ENCODE peak calls at places on chromosome 2, in nine cellular contexts. One of them, this sample, is unnamed.

GRCh38 chr2:133362061-133362476 is 206.2 kb downstream of the NCKAP5 start:
- DNase-seq in RPMI8226: no peak
- DNase-seq in stomach: no peak
- DNase-seq in IMR-90: peak
- DNase-seq in non-pigmented ciliary epithelial cell: peak
- DNase-seq in GF-D8: no peak
- DNase-seq in nucleus accumbens: no peak
- DNase-seq in stimulated activated CD4-positive, alpha-beta T cell treated with anti-CD3 and anti-CD28 coated beads, Interleukin-1b, Interleukin-23, amount 100 ng/mL, for 48 hours: no peak
- DNase-seq in stimulated activated CD8-positive, alpha-beta memory T cell treated with anti-CD3 and anti-CD28 coated beads, Interleukin-15, amount 100 ng/mL, for 24 hours: no peak
- DNase-seq in this sample: no peak

GRCh38 chr2:152409691-152410597 is 75.0 kb downstream of the FMNL2 start:
- DNase-seq in IMR-90: peak
- DNase-seq in GF-D8: no peak
- DNase-seq in stimulated activated CD4-positive, alpha-beta T cell treated with anti-CD3 and anti-CD28 coated beads, Interleukin-1b, Interleukin-23, amount 100 ng/mL, for 48 hours: no peak
- DNase-seq in nucleus accumbens: no peak
- DNase-seq in stimulated activated CD8-positive, alpha-beta memory T cell treated with anti-CD3 and anti-CD28 coated beads, Interleukin-15, amount 100 ng/mL, for 24 hours: no peak
- DNase-seq in stomach: no peak
- DNase-seq in RPMI8226: no peak
- DNase-seq in non-pigmented ciliary epithelial cell: no peak
- DNase-seq in this sample: no peak

GRCh38 chr2:46651363-46652099 is 172.2 kb downstream of the TMEM247 start:
- DNase-seq in stomach: no peak
- DNase-seq in nucleus accumbens: no peak
- DNase-seq in stimulated activated CD4-positive, alpha-beta T cell treated with anti-CD3 and anti-CD28 coated beads, Interleukin-1b, Interleukin-23, amount 100 ng/mL, for 48 hours: no peak
- DNase-seq in stimulated activated CD8-positive, alpha-beta memory T cell treated with anti-CD3 and anti-CD28 coated beads, Interleukin-15, amount 100 ng/mL, for 24 hours: no peak
- DNase-seq in non-pigmented ciliary epithelial cell: no peak
- DNase-seq in IMR-90: peak
- DNase-seq in RPMI8226: no peak
- DNase-seq in GF-D8: no peak
- DNase-seq in this sample: no peak

GRCh38 chr2:128448331-128449225 is 129.9 kb upstream of the HS6ST1 start:
- DNase-seq in stimulated activated CD8-positive, alpha-beta memory T cell treated with anti-CD3 and anti-CD28 coated beads, Interleukin-15, amount 100 ng/mL, for 24 hours: no peak
- DNase-seq in GF-D8: no peak
- DNase-seq in stomach: peak
- DNase-seq in nucleus accumbens: no peak
- DNase-seq in RPMI8226: peak
- DNase-seq in non-pigmented ciliary epithelial cell: no peak
- DNase-seq in stimulated activated CD4-positive, alpha-beta T cell treated with anti-CD3 and anti-CD28 coated beads, Interleukin-1b, Interleukin-23, amount 100 ng/mL, for 48 hours: no peak
- DNase-seq in IMR-90: no peak
- DNase-seq in this sample: no peak

GRCh38 chr2:229174794-229175529 is 96.1 kb downstream of the PID1 start:
- DNase-seq in stimulated activated CD8-positive, alpha-beta memory T cell treated with anti-CD3 and anti-CD28 coated beads, Interleukin-15, amount 100 ng/mL, for 24 hours: no peak
- DNase-seq in non-pigmented ciliary epithelial cell: no peak
- DNase-seq in stomach: no peak
- DNase-seq in nucleus accumbens: no peak
- DNase-seq in stimulated activated CD4-positive, alpha-beta T cell treated with anti-CD3 and anti-CD28 coated beads, Interleukin-1b, Interleukin-23, amount 100 ng/mL, for 48 hours: no peak
- DNase-seq in GF-D8: no peak
- DNase-seq in RPMI8226: no peak
- DNase-seq in IMR-90: peak
- DNase-seq in this sample: no peak

GRCh38 chr2:8456149-8457091 is 225.4 kb upstream of the ID2 start:
- DNase-seq in nucleus accumbens: no peak
- DNase-seq in RPMI8226: peak
- DNase-seq in GF-D8: no peak
- DNase-seq in stomach: peak
- DNase-seq in stimulated activated CD8-positive, alpha-beta memory T cell treated with anti-CD3 and anti-CD28 coated beads, Interleukin-15, amount 100 ng/mL, for 24 hours: no peak
- DNase-seq in IMR-90: no peak
- DNase-seq in non-pigmented ciliary epithelial cell: no peak
- DNase-seq in stimulated activated CD4-positive, alpha-beta T cell treated with anti-CD3 and anti-CD28 coated beads, Interleukin-1b, Interleukin-23, amount 100 ng/mL, for 48 hours: peak
- DNase-seq in this sample: no peak

GRCh38 chr2:158060862-158061435 is 40.7 kb upstream of the UPP2 start:
- DNase-seq in IMR-90: peak
- DNase-seq in stimulated activated CD4-positive, alpha-beta T cell treated with anti-CD3 and anti-CD28 coated beads, Interleukin-1b, Interleukin-23, amount 100 ng/mL, for 48 hours: no peak
- DNase-seq in GF-D8: no peak
- DNase-seq in stimulated activated CD8-positive, alpha-beta memory T cell treated with anti-CD3 and anti-CD28 coated beads, Interleukin-15, amount 100 ng/mL, for 24 hours: no peak
- DNase-seq in non-pigmented ciliary epithelial cell: peak
- DNase-seq in RPMI8226: no peak
- DNase-seq in stomach: no peak
- DNase-seq in nucleus accumbens: no peak
- DNase-seq in this sample: no peak

GRCh38 chr2:54455584-54456525 is at the start of gene SPTBN1:
- DNase-seq in stimulated activated CD8-positive, alpha-beta memory T cell treated with anti-CD3 and anti-CD28 coated beads, Interleukin-15, amount 100 ng/mL, for 24 hours: no peak
- DNase-seq in stimulated activated CD4-positive, alpha-beta T cell treated with anti-CD3 and anti-CD28 coated beads, Interleukin-1b, Interleukin-23, amount 100 ng/mL, for 48 hours: no peak
- DNase-seq in non-pigmented ciliary epithelial cell: peak
- DNase-seq in IMR-90: peak
- DNase-seq in nucleus accumbens: peak
- DNase-seq in GF-D8: no peak
- DNase-seq in RPMI8226: no peak
- DNase-seq in stomach: peak
- DNase-seq in this sample: no peak

GRCh38 chr2:26925100-26925791 is 45.2 kb upstream of the MAPRE3 start:
- DNase-seq in stimulated activated CD4-positive, alpha-beta T cell treated with anti-CD3 and anti-CD28 coated beads, Interleukin-1b, Interleukin-23, amount 100 ng/mL, for 48 hours: no peak
- DNase-seq in nucleus accumbens: no peak
- DNase-seq in stimulated activated CD8-positive, alpha-beta memory T cell treated with anti-CD3 and anti-CD28 coated beads, Interleukin-15, amount 100 ng/mL, for 24 hours: no peak
- DNase-seq in stomach: no peak
- DNase-seq in IMR-90: no peak
- DNase-seq in RPMI8226: no peak
- DNase-seq in GF-D8: no peak
- DNase-seq in non-pigmented ciliary epithelial cell: no peak
- DNase-seq in this sample: no peak

GRCh38 chr2:238523158-238524110 is 96.7 kb downstream of the ASB1 start:
- DNase-seq in nucleus accumbens: no peak
- DNase-seq in stimulated activated CD8-positive, alpha-beta memory T cell treated with anti-CD3 and anti-CD28 coated beads, Interleukin-15, amount 100 ng/mL, for 24 hours: no peak
- DNase-seq in stimulated activated CD4-positive, alpha-beta T cell treated with anti-CD3 and anti-CD28 coated beads, Interleukin-1b, Interleukin-23, amount 100 ng/mL, for 48 hours: no peak
- DNase-seq in stomach: no peak
- DNase-seq in RPMI8226: no peak
- DNase-seq in IMR-90: peak
- DNase-seq in non-pigmented ciliary epithelial cell: no peak
- DNase-seq in GF-D8: no peak
- DNase-seq in this sample: peak

GRCh38 chr2:96116424-96116878 is at the start of gene ADRA2B:
- DNase-seq in RPMI8226: peak
- DNase-seq in GF-D8: no peak
- DNase-seq in non-pigmented ciliary epithelial cell: no peak
- DNase-seq in stomach: peak
- DNase-seq in stimulated activated CD4-positive, alpha-beta T cell treated with anti-CD3 and anti-CD28 coated beads, Interleukin-1b, Interleukin-23, amount 100 ng/mL, for 48 hours: peak
- DNase-seq in stimulated activated CD8-positive, alpha-beta memory T cell treated with anti-CD3 and anti-CD28 coated beads, Interleukin-15, amount 100 ng/mL, for 24 hours: peak
- DNase-seq in IMR-90: no peak
- DNase-seq in nucleus accumbens: no peak
- DNase-seq in this sample: no peak

GRCh38 chr2:98869272-98869641 is 66.8 kb downstream of the CRACDL start:
- DNase-seq in nucleus accumbens: no peak
- DNase-seq in stimulated activated CD8-positive, alpha-beta memory T cell treated with anti-CD3 and anti-CD28 coated beads, Interleukin-15, amount 100 ng/mL, for 24 hours: no peak
- DNase-seq in stimulated activated CD4-positive, alpha-beta T cell treated with anti-CD3 and anti-CD28 coated beads, Interleukin-1b, Interleukin-23, amount 100 ng/mL, for 48 hours: no peak
- DNase-seq in GF-D8: no peak
- DNase-seq in IMR-90: no peak
- DNase-seq in stomach: peak
- DNase-seq in non-pigmented ciliary epithelial cell: no peak
- DNase-seq in RPMI8226: peak
- DNase-seq in this sample: no peak

GRCh38 chr2:176130153-176130916 is 830 bp downstream of the HOXD8 start:
- DNase-seq in stimulated activated CD8-positive, alpha-beta memory T cell treated with anti-CD3 and anti-CD28 coated beads, Interleukin-15, amount 100 ng/mL, for 24 hours: no peak
- DNase-seq in nucleus accumbens: no peak
- DNase-seq in non-pigmented ciliary epithelial cell: no peak
- DNase-seq in stimulated activated CD4-positive, alpha-beta T cell treated with anti-CD3 and anti-CD28 coated beads, Interleukin-1b, Interleukin-23, amount 100 ng/mL, for 48 hours: peak
- DNase-seq in RPMI8226: no peak
- DNase-seq in IMR-90: no peak
- DNase-seq in stomach: no peak
- DNase-seq in GF-D8: no peak
- DNase-seq in this sample: no peak

GRCh38 chr2:179675435-179675834 is 186.0 kb downstream of the ZNF385B start:
- DNase-seq in stomach: no peak
- DNase-seq in non-pigmented ciliary epithelial cell: no peak
- DNase-seq in IMR-90: no peak
- DNase-seq in nucleus accumbens: no peak
- DNase-seq in RPMI8226: no peak
- DNase-seq in GF-D8: no peak
- DNase-seq in stimulated activated CD4-positive, alpha-beta T cell treated with anti-CD3 and anti-CD28 coated beads, Interleukin-1b, Interleukin-23, amount 100 ng/mL, for 48 hours: no peak
- DNase-seq in stimulated activated CD8-positive, alpha-beta memory T cell treated with anti-CD3 and anti-CD28 coated beads, Interleukin-15, amount 100 ng/mL, for 24 hours: no peak
- DNase-seq in this sample: no peak

GRCh38 chr2:43080626-43081025 is 145.8 kb downstream of the ZFP36L2 start:
- DNase-seq in RPMI8226: no peak
- DNase-seq in IMR-90: no peak
- DNase-seq in stimulated activated CD4-positive, alpha-beta T cell treated with anti-CD3 and anti-CD28 coated beads, Interleukin-1b, Interleukin-23, amount 100 ng/mL, for 48 hours: no peak
- DNase-seq in non-pigmented ciliary epithelial cell: no peak
- DNase-seq in nucleus accumbens: no peak
- DNase-seq in stimulated activated CD8-positive, alpha-beta memory T cell treated with anti-CD3 and anti-CD28 coated beads, Interleukin-15, amount 100 ng/mL, for 24 hours: no peak
- DNase-seq in GF-D8: no peak
- DNase-seq in stomach: no peak
- DNase-seq in this sample: no peak

GRCh38 chr2:201218780-201219179 is 35.8 kb downstream of the CASP10 start:
- DNase-seq in RPMI8226: no peak
- DNase-seq in GF-D8: no peak
- DNase-seq in IMR-90: peak
- DNase-seq in non-pigmented ciliary epithelial cell: no peak
- DNase-seq in stimulated activated CD8-positive, alpha-beta memory T cell treated with anti-CD3 and anti-CD28 coated beads, Interleukin-15, amount 100 ng/mL, for 24 hours: no peak
- DNase-seq in stomach: no peak
- DNase-seq in stimulated activated CD4-positive, alpha-beta T cell treated with anti-CD3 and anti-CD28 coated beads, Interleukin-1b, Interleukin-23, amount 100 ng/mL, for 48 hours: no peak
- DNase-seq in nucleus accumbens: no peak
- DNase-seq in this sample: no peak

GRCh38 chr2:142280846-142281245 is 150.0 kb upstream of the LRP1B start:
- DNase-seq in stimulated activated CD4-positive, alpha-beta T cell treated with anti-CD3 and anti-CD28 coated beads, Interleukin-1b, Interleukin-23, amount 100 ng/mL, for 48 hours: no peak
- DNase-seq in stimulated activated CD8-positive, alpha-beta memory T cell treated with anti-CD3 and anti-CD28 coated beads, Interleukin-15, amount 100 ng/mL, for 24 hours: no peak
- DNase-seq in GF-D8: no peak
- DNase-seq in stomach: no peak
- DNase-seq in RPMI8226: no peak
- DNase-seq in nucleus accumbens: no peak
- DNase-seq in IMR-90: no peak
- DNase-seq in non-pigmented ciliary epithelial cell: no peak
- DNase-seq in this sample: no peak

GRCh38 chr2:10432315-10433181 is 15.6 kb downstream of the ODC1 start:
- DNase-seq in GF-D8: no peak
- DNase-seq in RPMI8226: no peak
- DNase-seq in IMR-90: no peak
- DNase-seq in non-pigmented ciliary epithelial cell: no peak
- DNase-seq in nucleus accumbens: no peak
- DNase-seq in stimulated activated CD4-positive, alpha-beta T cell treated with anti-CD3 and anti-CD28 coated beads, Interleukin-1b, Interleukin-23, amount 100 ng/mL, for 48 hours: no peak
- DNase-seq in stomach: peak
- DNase-seq in stimulated activated CD8-positive, alpha-beta memory T cell treated with anti-CD3 and anti-CD28 coated beads, Interleukin-15, amount 100 ng/mL, for 24 hours: no peak
- DNase-seq in this sample: peak

GRCh38 chr2:200050921-200051620 is 95.7 kb downstream of the MAIP1 start:
- DNase-seq in nucleus accumbens: no peak
- DNase-seq in non-pigmented ciliary epithelial cell: no peak
- DNase-seq in GF-D8: no peak
- DNase-seq in IMR-90: no peak
- DNase-seq in RPMI8226: no peak
- DNase-seq in stomach: no peak
- DNase-seq in stimulated activated CD8-positive, alpha-beta memory T cell treated with anti-CD3 and anti-CD28 coated beads, Interleukin-15, amount 100 ng/mL, for 24 hours: no peak
- DNase-seq in stimulated activated CD4-positive, alpha-beta T cell treated with anti-CD3 and anti-CD28 coated beads, Interleukin-1b, Interleukin-23, amount 100 ng/mL, for 48 hours: no peak
- DNase-seq in this sample: no peak

GRCh38 chr2:226772389-226773179 is 27.0 kb downstream of the IRS1 start:
- DNase-seq in IMR-90: peak
- DNase-seq in stomach: no peak
- DNase-seq in GF-D8: peak
- DNase-seq in RPMI8226: peak
- DNase-seq in stimulated activated CD4-positive, alpha-beta T cell treated with anti-CD3 and anti-CD28 coated beads, Interleukin-1b, Interleukin-23, amount 100 ng/mL, for 48 hours: no peak
- DNase-seq in nucleus accumbens: no peak
- DNase-seq in stimulated activated CD8-positive, alpha-beta memory T cell treated with anti-CD3 and anti-CD28 coated beads, Interleukin-15, amount 100 ng/mL, for 24 hours: no peak
- DNase-seq in non-pigmented ciliary epithelial cell: no peak
- DNase-seq in this sample: peak

GRCh38 chr2:28148566-28148965 is 244.1 kb upstream of the FOSL2 start:
- DNase-seq in IMR-90: no peak
- DNase-seq in stimulated activated CD8-positive, alpha-beta memory T cell treated with anti-CD3 and anti-CD28 coated beads, Interleukin-15, amount 100 ng/mL, for 24 hours: no peak
- DNase-seq in non-pigmented ciliary epithelial cell: no peak
- DNase-seq in stomach: no peak
- DNase-seq in nucleus accumbens: no peak
- DNase-seq in GF-D8: no peak
- DNase-seq in RPMI8226: no peak
- DNase-seq in stimulated activated CD4-positive, alpha-beta T cell treated with anti-CD3 and anti-CD28 coated beads, Interleukin-1b, Interleukin-23, amount 100 ng/mL, for 48 hours: no peak
- DNase-seq in this sample: no peak

GRCh38 chr2:45731146-45731545 is 79.7 kb downstream of the PRKCE start:
- DNase-seq in nucleus accumbens: no peak
- DNase-seq in stimulated activated CD8-positive, alpha-beta memory T cell treated with anti-CD3 and anti-CD28 coated beads, Interleukin-15, amount 100 ng/mL, for 24 hours: no peak
- DNase-seq in non-pigmented ciliary epithelial cell: no peak
- DNase-seq in RPMI8226: peak
- DNase-seq in IMR-90: peak
- DNase-seq in stomach: no peak
- DNase-seq in GF-D8: no peak
- DNase-seq in stimulated activated CD4-positive, alpha-beta T cell treated with anti-CD3 and anti-CD28 coated beads, Interleukin-1b, Interleukin-23, amount 100 ng/mL, for 48 hours: no peak
- DNase-seq in this sample: peak

GRCh38 chr2:54444503-54444902 is 11.6 kb upstream of the SPTBN1 start:
- DNase-seq in stimulated activated CD8-positive, alpha-beta memory T cell treated with anti-CD3 and anti-CD28 coated beads, Interleukin-15, amount 100 ng/mL, for 24 hours: no peak
- DNase-seq in non-pigmented ciliary epithelial cell: no peak
- DNase-seq in stomach: no peak
- DNase-seq in nucleus accumbens: no peak
- DNase-seq in stimulated activated CD4-positive, alpha-beta T cell treated with anti-CD3 and anti-CD28 coated beads, Interleukin-1b, Interleukin-23, amount 100 ng/mL, for 48 hours: no peak
- DNase-seq in GF-D8: no peak
- DNase-seq in IMR-90: no peak
- DNase-seq in RPMI8226: no peak
- DNase-seq in this sample: no peak

GRCh38 chr2:104371084-104371483 is 482.8 kb upstream of the POU3F3 start:
- DNase-seq in non-pigmented ciliary epithelial cell: no peak
- DNase-seq in IMR-90: no peak
- DNase-seq in stimulated activated CD8-positive, alpha-beta memory T cell treated with anti-CD3 and anti-CD28 coated beads, Interleukin-15, amount 100 ng/mL, for 24 hours: no peak
- DNase-seq in stomach: no peak
- DNase-seq in stimulated activated CD4-positive, alpha-beta T cell treated with anti-CD3 and anti-CD28 coated beads, Interleukin-1b, Interleukin-23, amount 100 ng/mL, for 48 hours: no peak
- DNase-seq in GF-D8: no peak
- DNase-seq in nucleus accumbens: no peak
- DNase-seq in RPMI8226: no peak
- DNase-seq in this sample: no peak

GRCh38 chr2:233117351-233117750 is 57.2 kb downstream of the INPP5D start:
- DNase-seq in stimulated activated CD4-positive, alpha-beta T cell treated with anti-CD3 and anti-CD28 coated beads, Interleukin-1b, Interleukin-23, amount 100 ng/mL, for 48 hours: no peak
- DNase-seq in stimulated activated CD8-positive, alpha-beta memory T cell treated with anti-CD3 and anti-CD28 coated beads, Interleukin-15, amount 100 ng/mL, for 24 hours: no peak
- DNase-seq in nucleus accumbens: no peak
- DNase-seq in stomach: no peak
- DNase-seq in GF-D8: no peak
- DNase-seq in RPMI8226: no peak
- DNase-seq in non-pigmented ciliary epithelial cell: no peak
- DNase-seq in IMR-90: no peak
- DNase-seq in this sample: no peak

GRCh38 chr2:172084734-172085459 is 410 bp upstream of the DLX1 start:
- DNase-seq in stimulated activated CD4-positive, alpha-beta T cell treated with anti-CD3 and anti-CD28 coated beads, Interleukin-1b, Interleukin-23, amount 100 ng/mL, for 48 hours: peak
- DNase-seq in nucleus accumbens: peak
- DNase-seq in stimulated activated CD8-positive, alpha-beta memory T cell treated with anti-CD3 and anti-CD28 coated beads, Interleukin-15, amount 100 ng/mL, for 24 hours: no peak
- DNase-seq in GF-D8: peak
- DNase-seq in non-pigmented ciliary epithelial cell: peak
- DNase-seq in stomach: peak
- DNase-seq in IMR-90: peak
- DNase-seq in RPMI8226: peak
- DNase-seq in this sample: peak

GRCh38 chr2:9768388-9768787 is 74.9 kb upstream of the TAF1B start:
- DNase-seq in GF-D8: no peak
- DNase-seq in stomach: no peak
- DNase-seq in nucleus accumbens: no peak
- DNase-seq in RPMI8226: peak
- DNase-seq in IMR-90: no peak
- DNase-seq in non-pigmented ciliary epithelial cell: no peak
- DNase-seq in stimulated activated CD8-positive, alpha-beta memory T cell treated with anti-CD3 and anti-CD28 coated beads, Interleukin-15, amount 100 ng/mL, for 24 hours: no peak
- DNase-seq in stimulated activated CD4-positive, alpha-beta T cell treated with anti-CD3 and anti-CD28 coated beads, Interleukin-1b, Interleukin-23, amount 100 ng/mL, for 48 hours: no peak
- DNase-seq in this sample: no peak

GRCh38 chr2:20182241-20182931 is 42.5 kb downstream of the SDC1 start:
- DNase-seq in nucleus accumbens: no peak
- DNase-seq in RPMI8226: no peak
- DNase-seq in non-pigmented ciliary epithelial cell: no peak
- DNase-seq in stimulated activated CD8-positive, alpha-beta memory T cell treated with anti-CD3 and anti-CD28 coated beads, Interleukin-15, amount 100 ng/mL, for 24 hours: no peak
- DNase-seq in IMR-90: peak
- DNase-seq in GF-D8: no peak
- DNase-seq in stomach: peak
- DNase-seq in stimulated activated CD4-positive, alpha-beta T cell treated with anti-CD3 and anti-CD28 coated beads, Interleukin-1b, Interleukin-23, amount 100 ng/mL, for 48 hours: no peak
- DNase-seq in this sample: no peak

GRCh38 chr2:169509955-169510354 is 453 bp downstream of the KLHL41 start:
- DNase-seq in nucleus accumbens: no peak
- DNase-seq in stimulated activated CD4-positive, alpha-beta T cell treated with anti-CD3 and anti-CD28 coated beads, Interleukin-1b, Interleukin-23, amount 100 ng/mL, for 48 hours: no peak
- DNase-seq in stimulated activated CD8-positive, alpha-beta memory T cell treated with anti-CD3 and anti-CD28 coated beads, Interleukin-15, amount 100 ng/mL, for 24 hours: no peak
- DNase-seq in stomach: no peak
- DNase-seq in IMR-90: no peak
- DNase-seq in RPMI8226: no peak
- DNase-seq in non-pigmented ciliary epithelial cell: no peak
- DNase-seq in GF-D8: no peak
- DNase-seq in this sample: peak

GRCh38 chr2:240569998-240570530 is 1.8 kb downstream of the RNPEPL1 start:
- DNase-seq in non-pigmented ciliary epithelial cell: no peak
- DNase-seq in nucleus accumbens: no peak
- DNase-seq in IMR-90: no peak
- DNase-seq in stomach: peak
- DNase-seq in RPMI8226: no peak
- DNase-seq in stimulated activated CD4-positive, alpha-beta T cell treated with anti-CD3 and anti-CD28 coated beads, Interleukin-1b, Interleukin-23, amount 100 ng/mL, for 48 hours: no peak
- DNase-seq in stimulated activated CD8-positive, alpha-beta memory T cell treated with anti-CD3 and anti-CD28 coated beads, Interleukin-15, amount 100 ng/mL, for 24 hours: no peak
- DNase-seq in GF-D8: no peak
- DNase-seq in this sample: no peak

GRCh38 chr2:14633031-14633430 is 514 bp downstream of the LRATD1 start:
- DNase-seq in stomach: peak
- DNase-seq in GF-D8: no peak
- DNase-seq in RPMI8226: no peak
- DNase-seq in IMR-90: no peak
- DNase-seq in stimulated activated CD4-positive, alpha-beta T cell treated with anti-CD3 and anti-CD28 coated beads, Interleukin-1b, Interleukin-23, amount 100 ng/mL, for 48 hours: no peak
- DNase-seq in stimulated activated CD8-positive, alpha-beta memory T cell treated with anti-CD3 and anti-CD28 coated beads, Interleukin-15, amount 100 ng/mL, for 24 hours: no peak
- DNase-seq in nucleus accumbens: no peak
- DNase-seq in non-pigmented ciliary epithelial cell: no peak
- DNase-seq in this sample: no peak

This sample was measured in MV-4-11.